ENCODE peak calls at places on chromosomes 5 and 9, in ten cellular contexts. P is H7; Y is heart right ventricle; Q is K562; L is naive thymus-derived CD4-positive, alpha-beta T cell; M is cardiac muscle cell; U is mammary epithelial cell; T is GM23248; G is upper lobe of right lung; Z is left ventricle myocardium inferior. V is an unnamed sample. For H3K27me3, the result is how much of the 10 kb centered on the place peaks cover.

GRCh38 chr5:141841376-141841775 is 36.8 kb downstream of the PCDH1 start:
- DNase-seq in P (peak), Y (peak), Q (no peak), L (no peak), M (no peak), U (no peak), T (no peak), G (peak), Z (no peak), V (no peak)

GRCh38 chr5:132591140-132591539 is 34.4 kb downstream of the RAD50 start:
- DNase-seq in P (no peak), Y (no peak), Q (no peak), L (no peak), M (no peak), U (no peak), T (peak), G (no peak), Z (no peak), V (no peak)

GRCh38 chr5:73751254-73751914 is 125.4 kb downstream of the ARHGEF28 start:
- DNase-seq in P (no peak), Y (no peak), Q (no peak), L (no peak), M (no peak), U (no peak), T (no peak), G (no peak), Z (no peak), V (no peak)

GRCh38 chr9:137030006-137030405 is 1.9 kb downstream of the FUT7 start:
- DNase-seq in P (no peak), Y (no peak), Q (no peak), L (no peak), M (no peak), U (no peak), T (no peak), G (no peak), Z (no peak), V (no peak)

GRCh38 chr9:6106576-6107339 is 91.3 kb upstream of the RANBP6 start:
- DNase-seq in P (peak), Y (no peak), Q (no peak), L (no peak), M (peak), U (peak), T (peak), G (no peak), Z (no peak), V (peak)

GRCh38 chr9:2134391-2134790 is 119.2 kb downstream of the SMARCA2 start:
- DNase-seq in P (no peak), Y (no peak), Q (no peak), L (no peak), M (no peak), U (no peak), T (peak), G (no peak), Z (no peak), V (no peak)

GRCh38 chr9:106307670-106308069 is 555.3 kb upstream of the ZNF462 start:
- DNase-seq in P (no peak), Y (no peak), Q (no peak), L (no peak), M (no peak), U (peak), T (no peak), G (no peak), Z (no peak), V (no peak)

GRCh38 chr5:154758501-154758900 is 3.3 kb downstream of the LARP1 start:
- DNase-seq in P (no peak), Y (no peak), Q (no peak), L (no peak), M (no peak), U (no peak), T (peak), G (no peak), Z (no peak), V (no peak)

GRCh38 chr9:119726035-119726434 is 356.8 kb upstream of the BRINP1 start:
- DNase-seq in P (no peak), Y (no peak), Q (no peak), L (no peak), M (no peak), U (no peak), T (no peak), G (no peak), Z (no peak), V (no peak)

GRCh38 chr5:116378007-116378831 is 196.4 kb downstream of the SEMA6A start:
- DNase-seq in P (no peak), Y (no peak), Q (no peak), L (no peak), M (no peak), U (no peak), T (no peak), G (no peak), Z (no peak), V (no peak)

GRCh38 chr5:38401145-38401544 is 142.8 kb downstream of the EGFLAM start:
- DNase-seq in P (no peak), Y (no peak), Q (no peak), L (no peak), M (no peak), U (no peak), T (no peak), G (no peak), Z (no peak), V (no peak)
- H3K27me3 ChIP-seq in P (under half), Y (under half), Q (under half), L (under half), M (under half), U (under half), T (under half), G (under half), Z (half or more), V (under half)

DNA sequence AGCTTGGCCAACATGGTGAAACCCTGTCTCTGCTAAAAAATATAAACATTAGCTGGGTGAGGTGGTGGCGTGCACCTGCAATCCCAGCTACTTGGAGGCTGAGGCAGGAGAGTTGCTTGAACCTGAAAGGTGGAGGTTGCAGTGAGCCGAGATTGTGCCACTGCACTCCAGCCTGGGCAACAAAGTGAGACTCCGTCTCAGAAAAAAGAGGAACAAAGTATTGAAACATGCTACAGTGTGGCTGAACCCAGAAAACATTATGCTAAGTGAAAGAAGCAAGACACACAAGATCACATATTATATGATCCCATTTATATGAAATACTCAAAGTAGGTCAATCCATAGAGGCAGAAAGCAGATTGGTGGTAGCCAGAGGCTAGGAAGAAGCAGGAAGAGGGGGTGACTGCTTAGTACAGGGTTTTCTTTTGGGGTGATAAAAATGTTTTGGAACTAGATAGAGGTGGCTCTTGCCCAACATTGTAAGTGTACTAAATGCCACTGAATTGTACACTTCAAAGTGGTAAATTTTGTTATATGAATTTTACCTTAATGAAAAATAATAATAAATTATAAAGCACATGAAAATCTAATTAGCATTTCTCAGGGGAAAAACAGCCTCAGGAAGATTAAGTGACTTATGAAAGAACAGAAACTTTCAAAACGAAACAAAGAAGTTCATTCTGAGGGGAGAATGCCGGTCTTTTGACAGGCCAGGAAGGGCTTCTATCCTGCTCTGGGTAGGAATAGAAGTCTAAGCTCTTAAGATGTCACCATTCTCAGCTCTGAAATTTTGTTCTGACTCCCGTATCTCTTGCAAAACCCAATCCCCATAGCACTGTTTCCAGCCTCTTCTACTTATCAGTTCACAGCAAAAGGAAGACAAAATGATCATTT is 161.1 kb upstream of the TBCA start:
- DNase-seq in P (no peak), Y (no peak), Q (no peak), L (no peak), M (no peak), U (no peak), T (no peak), G (no peak), Z (no peak), V (no peak)
- H3K4me3 ChIP-seq in P (no peak), Y (no peak), Q (no peak), L (no peak), M (no peak), U (no peak), T (no peak), G (no peak), Z (no peak), V (no peak)

GRCh38 chr9:126646162-126646561 is 32.4 kb downstream of the LMX1B start:
- DNase-seq in P (no peak), Y (no peak), Q (no peak), L (no peak), M (no peak), U (no peak), T (no peak), G (no peak), Z (no peak), V (no peak)
- H3K27me3 ChIP-seq in P (under half), Y (under half), Q (half or more), L (under half), M (half or more), U (under half), T (half or more), G (half or more), Z (half or more), V (under half)

GRCh38 chr5:83475540-83476469 is 4.3 kb downstream of the VCAN start:
- DNase-seq in P (peak), Y (no peak), Q (no peak), L (no peak), M (no peak), U (peak), T (peak), G (no peak), Z (no peak), V (no peak)
- H3K4me3 ChIP-seq in P (no peak), Y (peak), Q (no peak), L (no peak), M (peak), U (peak), T (peak), G (peak), Z (peak), V (peak)

GRCh38 chr9:96026655-96027213 is 151.2 kb downstream of the ERCC6L2 start:
- DNase-seq in P (no peak), Y (no peak), Q (no peak), L (no peak), M (no peak), U (no peak), T (no peak), G (peak), Z (no peak), V (no peak)
- H3K27me3 ChIP-seq in P (half or more), Y (under half), Q (under half), L (under half), M (under half), U (under half), T (half or more), G (under half), Z (half or more), V (under half)

DNA sequence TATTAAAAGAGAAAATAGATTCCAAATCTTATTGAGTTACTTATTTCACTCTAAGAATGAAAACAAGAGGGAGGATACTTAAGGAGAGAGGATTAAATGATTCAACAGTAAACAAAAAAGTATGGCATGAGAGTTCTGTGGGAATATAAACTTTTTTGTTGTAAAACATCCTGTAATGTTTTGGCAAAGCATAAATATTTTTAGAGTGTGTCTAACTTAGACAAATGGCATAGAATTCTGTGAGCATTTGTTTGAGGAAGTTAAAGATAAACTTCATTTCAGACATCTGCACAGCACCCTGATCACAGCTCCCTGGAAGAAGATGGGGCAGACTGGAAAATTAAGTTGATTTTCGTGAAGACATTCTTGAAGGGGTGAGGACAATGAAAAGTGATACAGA is 246.8 kb upstream of the HAPLN1 start:
- DNase-seq in P (no peak), Y (no peak), Q (no peak), L (no peak), M (no peak), U (no peak), T (no peak), G (no peak), Z (no peak), V (no peak)
- H3K4me3 ChIP-seq in P (no peak), Y (no peak), Q (no peak), L (no peak), M (no peak), U (no peak), T (no peak), G (no peak), Z (no peak), V (no peak)

GRCh38 chr5:93582677-93583524 is at the start of gene NR2F1:
- DNase-seq in P (peak), Y (no peak), Q (peak), L (no peak), M (no peak), U (peak), T (peak), G (no peak), Z (no peak), V (peak)
- H3K27me3 ChIP-seq in P (half or more), Y (under half), Q (under half), L (half or more), M (half or more), U (under half), T (under half), G (half or more), Z (half or more), V (under half)

DNA sequence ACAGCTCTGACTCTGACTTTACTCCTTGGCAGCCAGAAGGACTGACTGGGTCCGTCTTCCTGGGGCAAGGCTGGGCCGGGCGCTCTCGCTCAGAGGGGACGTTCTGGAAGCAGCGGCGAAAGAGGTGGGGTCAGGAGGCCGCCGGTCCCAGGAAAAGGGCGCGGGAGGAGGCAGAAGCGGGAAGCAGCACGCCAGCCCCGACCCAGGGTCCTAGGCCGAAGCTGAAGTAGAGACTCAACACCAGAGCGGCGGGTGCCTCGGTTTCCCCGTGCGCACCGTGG is 1.5 kb downstream of the SHB start:
- DNase-seq in P (peak), Y (peak), Q (no peak), L (no peak), M (peak), U (no peak), T (peak), G (peak), Z (peak), V (peak)
- H3K4me3 ChIP-seq in P (peak), Y (peak), Q (peak), L (peak), M (peak), U (peak), T (peak), G (peak), Z (peak), V (peak)

V was measured in MG63.